ENCODE peak calls at places on chromosome 14, in six cellular contexts. K, N, L, V, C and H are unnamed samples.

GRCh38 chr14:64758025-64758521 is 53.8 kb downstream of the PLEKHG3 start:
- DNase-seq in L (no peak), V (peak; percentile 39), N (no peak), C (peak; percentile 44), K (no peak), H (no peak)

GRCh38 chr14:96287856-96288255 is 31.8 kb downstream of the BDKRB1 start:
- DNase-seq in K (no peak), N (no peak), C (no peak), V (no peak), L (no peak), H (no peak)

GRCh38 chr14:69658664-69659261 is 47.4 kb downstream of the SUSD6 start:
- DNase-seq in V (peak; percentile 48), L (no peak), K (no peak), N (no peak), C (peak; percentile 11), H (peak; percentile 64)

GRCh38 chr14:77603654-77604270 is 12.7 kb downstream of the SPTLC2 start:
- DNase-seq in K (no peak), L (no peak), N (peak; percentile 50), C (no peak), V (peak; percentile 48), H (peak; percentile 24)

GRCh38 chr14:50023671-50024490 is 92.5 kb downstream of the VCPKMT start:
- DNase-seq in V (peak; percentile 65), K (no peak), N (peak; percentile 83), C (no peak), L (peak; percentile 19), H (no peak)

GRCh38 chr14:61456720-61457119 is 135.3 kb downstream of the PRKCH start:
- DNase-seq in K (peak; percentile 75), C (peak; percentile 58), N (peak; percentile 61), L (peak; percentile 67), V (peak; percentile 86), H (peak; percentile 60)

GRCh38 chr14:72609205-72609916 is 284.5 kb downstream of the DPF3 start:
- DNase-seq in K (no peak), N (no peak), V (no peak), C (no peak), L (no peak), H (no peak)

GRCh38 chr14:28678887-28679286 is 87.7 kb upstream of the FOXG1 start:
- DNase-seq in C (no peak), L (no peak), K (no peak), N (no peak), V (no peak), H (peak; percentile 11)

GRCh38 chr14:54796961-54797360 is 105.7 kb downstream of the GCH1 start:
- DNase-seq in N (peak; percentile 82), L (no peak), C (no peak), K (no peak), V (peak; percentile 63), H (no peak)

GRCh38 chr14:55351111-55351510 is 60.5 kb downstream of the ATG14 start:
- DNase-seq in K (no peak), V (no peak), N (no peak), L (no peak), C (no peak), H (no peak)

GRCh38 chr14:68412505-68413496 is 380.1 kb downstream of the ZFP36L1 start:
- DNase-seq in C (no peak), V (no peak), K (no peak), L (no peak), N (no peak), H (no peak)

GRCh38 chr14:101177301-101178055 is 274.0 kb upstream of the RTL1 start:
- DNase-seq in K (peak; percentile 5), C (no peak), L (no peak), N (no peak), V (no peak), H (no peak)

GRCh38 chr14:26173581-26173980 is 424.3 kb downstream of the NOVA1 start:
- DNase-seq in L (no peak), C (no peak), K (no peak), N (peak; percentile 14), V (no peak), H (no peak)

GRCh38 chr14:50937800-50938199 is 6.5 kb downstream of the PYGL start:
- DNase-seq in N (no peak), V (no peak), L (no peak), C (no peak), K (no peak), H (no peak)

GRCh38 chr14:93007225-93007997 is 84.5 kb downstream of the CHGA start:
- DNase-seq in K (no peak), N (peak; percentile 65), C (no peak), V (peak; percentile 49), L (no peak), H (no peak)